ENCODE peak calls at places on chromosomes 1 and 21, in seven cellular contexts. K is SK-N-SH, H is GM23338, Z is GM23248, P is HCT116, A is PC-9, D is OCI-LY7. U is an unnamed sample. For H3K9me2, the result is how much of the 10 kb centered on the place peaks cover.

GRCh38 chr1:205449750-205450443 is 5.9 kb downstream of the BLACAT1 start:
- DNase-seq in A (peak), D (no peak), K (peak), P (peak), Z (peak), H (peak), U (no peak)

GRCh38 chr21:37537391-37537996 is 170.9 kb downstream of the DYRK1A start:
- DNase-seq in P (no peak), K (no peak), D (no peak), A (no peak), Z (no peak), H (no peak), U (no peak)

GRCh38 chr1:77797991-77798390 is 18.5 kb downstream of the MIGA1 start:
- DNase-seq in P (no peak), Z (peak), K (no peak), A (no peak), H (no peak), D (no peak), U (no peak)

GRCh38 chr1:97042551-97042950 is 321.0 kb downstream of the PTBP2 start:
- DNase-seq in H (no peak), D (no peak), Z (peak), P (no peak), K (no peak), A (no peak), U (no peak)

GRCh38 chr1:204406621-204407020 is 5.0 kb downstream of the PPP1R15B start:
- DNase-seq in Z (no peak), D (no peak), A (no peak), H (no peak), K (no peak), P (no peak), U (no peak)

GRCh38 chr1:204725821-204726448 is 40.4 kb upstream of the LRRN2 start:
- DNase-seq in K (no peak), A (no peak), H (no peak), D (no peak), Z (no peak), P (peak), U (no peak)

GRCh38 chr1:189289346-189289745 is 1188.3 kb downstream of the BRINP3 start:
- DNase-seq in H (no peak), P (no peak), Z (no peak), K (no peak), D (no peak), A (no peak), U (no peak)

GRCh38 chr1:37797750-37798345 is 4.2 kb downstream of the MANEAL start:
- DNase-seq in Z (peak), H (no peak), P (no peak), K (no peak), D (no peak), A (no peak), U (no peak)

GRCh38 chr21:34875830-34876229 is 173.3 kb downstream of the RUNX1 start:
- DNase-seq in H (no peak), K (no peak), D (no peak), P (no peak), A (no peak), Z (no peak), U (no peak)

GRCh38 chr21:42671778-42672593 is 18.6 kb downstream of the PDE9A start:
- DNase-seq in Z (no peak), D (no peak), K (no peak), P (no peak), H (no peak), A (peak), U (no peak)

GRCh38 chr1:223515915-223516314 is 122.7 kb downstream of the CCDC185 start:
- DNase-seq in A (no peak), H (no peak), K (peak), P (no peak), Z (no peak), D (no peak), U (no peak)

GRCh38 chr1:78126506-78126905 is 80.7 kb downstream of the GIPC2 start:
- DNase-seq in H (no peak), P (no peak), A (no peak), K (no peak), D (no peak), Z (peak), U (no peak)

GRCh38 chr1:216314369-216315095 is 108.7 kb downstream of the USH2A start:
- DNase-seq in P (no peak), H (no peak), Z (peak), A (no peak), K (no peak), D (no peak), U (no peak)

GRCh38 chr1:212769372-212770167 is 22.0 kb downstream of the NSL1 start:
- DNase-seq in H (no peak), A (no peak), P (no peak), K (no peak), D (no peak), Z (no peak), U (no peak)

GRCh38 chr1:49013046-49013445 is 236.4 kb upstream of the BEND5 start:
- DNase-seq in K (no peak), D (no peak), Z (no peak), H (no peak), P (no peak), A (no peak), U (no peak)

GRCh38 chr1:59852117-59852516 is 37.4 kb downstream of the HOOK1 start:
- DNase-seq in P (no peak), A (no peak), D (no peak), H (peak), K (no peak), Z (no peak), U (no peak)

GRCh38 chr1:218164930-218165686 is 120.0 kb upstream of the RRP15 start:
- DNase-seq in A (no peak), H (peak), D (peak), K (peak), P (no peak), Z (peak), U (peak)

GRCh38 chr1:82299680-82300079 is 498.9 kb downstream of the ADGRL2 start:
- DNase-seq in P (no peak), K (no peak), A (no peak), H (no peak), Z (no peak), D (no peak), U (no peak)

GRCh38 chr1:230153655-230154296 is 86.7 kb downstream of the GALNT2 start:
- DNase-seq in D (no peak), H (no peak), Z (peak), A (no peak), P (no peak), K (no peak), U (no peak)

GRCh38 chr1:20093940-20094391 is 24.0 kb downstream of the PLA2G5 start:
- DNase-seq in A (no peak), K (no peak), D (no peak), P (no peak), Z (peak), H (no peak), U (no peak)

GRCh38 chr1:47317841-47318240 is 3.9 kb upstream of the STIL start:
- DNase-seq in Z (peak), P (no peak), A (no peak), H (no peak), D (no peak), K (no peak), U (no peak)

GRCh38 chr1:40820911-40821693 is 37.5 kb downstream of the KCNQ4 start:
- DNase-seq in Z (no peak), A (no peak), P (no peak), D (no peak), H (no peak), K (peak), U (no peak)

GRCh38 chr1:198650506-198650905 is 11.7 kb downstream of the PTPRC start:
- DNase-seq in K (no peak), H (no peak), P (no peak), D (no peak), A (no peak), Z (no peak), U (peak)

GRCh38 chr1:53112271-53112774 is 30.1 kb downstream of the SLC1A7 start:
- DNase-seq in D (no peak), P (no peak), H (no peak), K (no peak), Z (peak), A (no peak), U (no peak)

GRCh38 chr1:91526496-91526895 is 25.8 kb downstream of the CDC7 start:
- DNase-seq in D (no peak), Z (peak), A (no peak), K (no peak), H (no peak), P (no peak), U (no peak)

GRCh38 chr21:39630827-39631226 is 18.1 kb downstream of the B3GALT5 start:
- DNase-seq in H (no peak), P (no peak), A (no peak), K (no peak), Z (peak), D (no peak), U (no peak)

GRCh38 chr1:41557751-41558455 is 73.4 kb upstream of the EDN2 start:
- DNase-seq in H (no peak), A (no peak), Z (no peak), D (no peak), K (no peak), P (no peak), U (no peak)

GRCh38 chr1:50969611-50970507 is at the start of gene CDKN2C:
- DNase-seq in P (no peak), K (peak), H (peak), D (peak), Z (peak), A (peak), U (peak)

GRCh38 chr21:45990049-45990711 is 8.6 kb downstream of the COL6A1 start:
- DNase-seq in H (no peak), Z (no peak), D (no peak), A (no peak), K (no peak), P (no peak), U (no peak)

GRCh38 chr1:204885790-204886189 is 15.1 kb downstream of the NFASC start:
- DNase-seq in H (no peak), P (no peak), D (no peak), K (no peak), A (no peak), Z (peak), U (no peak)

GRCh38 chr1:227886503-227886961 is 61.2 kb downstream of the WNT9A start:
- DNase-seq in K (no peak), A (no peak), D (no peak), P (no peak), Z (no peak), H (peak), U (no peak)

GRCh38 chr21:35077975-35078374 is 28.9 kb upstream of the RUNX1 start:
- DNase-seq in K (no peak), D (no peak), Z (peak), H (no peak), P (no peak), A (no peak), U (no peak)

GRCh38 chr1:15538750-15539149 is 12.1 kb downstream of the DNAJC16 start:
- DNase-seq in P (no peak), A (no peak), K (no peak), Z (no peak), H (no peak), D (no peak), U (no peak)

GRCh38 chr1:156594124-156594678 is 2.6 kb downstream of the NAXE start:
- DNase-seq in K (no peak), P (no peak), H (no peak), Z (no peak), D (no peak), A (no peak), U (peak)

GRCh38 chr1:179447489-179447888 is 81.7 kb downstream of the AXDND1 start:
- DNase-seq in D (peak), P (peak), Z (peak), K (no peak), A (no peak), H (peak), U (peak)

GRCh38 chr1:54273092-54273836 is 73.3 kb downstream of the MRPL37 start:
- DNase-seq in D (peak), K (peak), Z (peak), H (peak), P (no peak), A (no peak), U (peak)

GRCh38 chr1:160797861-160798273 is 1.9 kb downstream of the LY9 start:
- DNase-seq in K (no peak), P (no peak), A (no peak), D (peak), Z (no peak), H (no peak), U (no peak)

GRCh38 chr1:94597701-94598100 is 56.1 kb upstream of the F3 start:
- DNase-seq in K (no peak), Z (peak), A (no peak), D (no peak), P (no peak), H (no peak), U (no peak)

GRCh38 chr1:154183045-154183968 is 8.6 kb downstream of the TPM3 start:
- DNase-seq in K (peak), P (peak), Z (peak), D (peak), H (peak), A (peak), U (peak)

GRCh38 chr1:154181944-154182341 is 10.0 kb downstream of the TPM3 start:
- DNase-seq in P (no peak), A (no peak), K (no peak), Z (no peak), D (peak), H (no peak), U (no peak)

GRCh38 chr1:154186852-154187501 is 4.9 kb downstream of the TPM3 start:
- DNase-seq in P (no peak), Z (no peak), D (peak), A (no peak), H (peak), K (no peak), U (no peak)

GRCh38 chr1:154182342-154183044 is 9.4 kb downstream of the TPM3 start:
- DNase-seq in Z (peak), D (peak), H (peak), P (peak), A (peak), K (peak), U (peak)

GRCh38 chr1:154186177-154186576 is 5.7 kb downstream of the TPM3 start:
- DNase-seq in K (peak), P (peak), D (peak), A (peak), H (peak), Z (peak), U (peak)
- H3K9me2 ChIP-seq in K (under half), P (under half), D (under half), A (under half), H (under half), Z (under half), U (under half)

GRCh38 chr21:17519965-17520364 is 7.1 kb downstream of the CXADR start:
- DNase-seq in K (no peak), A (no peak), H (no peak), Z (no peak), D (no peak), P (no peak), U (no peak)
- H3K27ac ChIP-seq in K (no peak), A (no peak), H (no peak), Z (no peak), D (no peak), P (no peak), U (no peak)

GRCh38 chr1:234475166-234475793 is 3.7 kb downstream of the TARBP1 start:
- DNase-seq in Z (no peak), D (no peak), A (no peak), K (no peak), P (no peak), H (peak), U (no peak)
- H3K4me3 ChIP-seq in Z (no peak), D (no peak), A (no peak), K (no peak), P (no peak), H (no peak), U (no peak)

GRCh38 chr21:15768045-15768601 is 38.3 kb downstream of the USP25 start:
- DNase-seq in Z (peak), D (no peak), H (no peak), K (no peak), P (no peak), A (no peak), U (no peak)

GRCh38 chr21:15768853-15769252 is 39.1 kb downstream of the USP25 start:
- DNase-seq in P (no peak), D (no peak), A (no peak), Z (no peak), H (no peak), K (no peak), U (no peak)

GRCh38 chr21:15763359-15763758 is 33.6 kb downstream of the USP25 start:
- DNase-seq in P (no peak), D (no peak), A (no peak), Z (no peak), K (no peak), H (no peak), U (no peak)

GRCh38 chr21:15764878-15765277 is 35.1 kb downstream of the USP25 start:
- DNase-seq in P (no peak), D (no peak), Z (no peak), A (no peak), H (no peak), K (no peak), U (no peak)

DNA sequence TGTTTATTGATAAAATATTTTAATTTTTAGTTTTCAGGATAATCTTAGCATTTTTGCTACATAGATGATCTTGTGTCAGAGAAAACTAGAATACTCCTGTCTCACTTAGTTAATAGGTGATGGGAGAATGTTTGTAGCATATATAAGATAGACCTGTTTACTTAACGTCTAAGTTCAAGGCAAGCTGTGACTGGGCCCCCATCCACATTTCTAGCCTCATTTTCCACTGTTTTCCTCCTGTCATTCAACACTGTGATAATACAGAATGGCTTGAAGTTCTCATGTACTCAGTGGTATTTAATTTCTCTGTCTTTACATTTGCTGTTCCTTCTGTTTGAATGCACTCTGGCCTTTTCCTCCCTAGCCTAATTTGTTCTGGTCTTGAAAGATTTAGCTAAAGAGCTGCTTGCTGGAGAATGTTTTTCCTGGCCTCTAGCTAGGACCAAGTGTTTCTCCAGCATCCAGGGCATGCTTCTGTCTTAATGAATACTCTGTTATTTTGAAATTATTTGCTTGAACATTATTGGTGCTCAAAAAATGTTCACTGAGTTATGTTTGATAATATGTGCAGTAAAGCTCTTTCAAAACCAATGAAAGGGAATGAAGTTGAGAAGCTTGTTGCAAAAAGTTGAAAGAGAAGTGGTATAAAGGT is 37.3 kb downstream of the USP25 start:
- DNase-seq in D (no peak), A (no peak), Z (no peak), P (no peak), H (no peak), K (no peak), U (no peak)
- H3K9me2 ChIP-seq in D (under half), A (under half), Z (under half), P (under half), H (under half), K (under half), U (under half)

GRCh38 chr1:6353948-6354658 is 39.5 kb downstream of the ACOT7 start:
- DNase-seq in K (no peak), Z (no peak), A (peak), P (no peak), D (no peak), H (no peak), U (no peak)
- H3K27ac ChIP-seq in K (no peak), Z (no peak), A (no peak), P (peak), D (no peak), H (no peak), U (no peak)

GRCh38 chr1:169287280-169287679 is 80.3 kb downstream of the NME7 start:
- DNase-seq in D (no peak), H (no peak), K (no peak), A (no peak), P (no peak), Z (no peak), U (no peak)
- H3K4me3 ChIP-seq in D (no peak), H (no peak), K (no peak), A (no peak), P (no peak), Z (no peak), U (no peak)

GRCh38 chr1:33022650-33023200 is 14.0 kb downstream of the AK2 start:
- DNase-seq in A (no peak), D (no peak), H (no peak), P (no peak), Z (no peak), K (no peak), U (no peak)

GRCh38 chr1:33025761-33026160 is 10.9 kb downstream of the AK2 start:
- DNase-seq in A (no peak), D (no peak), H (no peak), P (no peak), K (no peak), Z (no peak), U (no peak)

GRCh38 chr1:33018112-33018511 is 18.6 kb downstream of the AK2 start:
- DNase-seq in K (no peak), Z (no peak), H (no peak), A (no peak), P (no peak), D (no peak), U (no peak)

GRCh38 chr1:33025180-33025569 is 11.5 kb downstream of the AK2 start:
- DNase-seq in H (no peak), D (no peak), A (no peak), P (no peak), K (no peak), Z (no peak), U (no peak)

DNA sequence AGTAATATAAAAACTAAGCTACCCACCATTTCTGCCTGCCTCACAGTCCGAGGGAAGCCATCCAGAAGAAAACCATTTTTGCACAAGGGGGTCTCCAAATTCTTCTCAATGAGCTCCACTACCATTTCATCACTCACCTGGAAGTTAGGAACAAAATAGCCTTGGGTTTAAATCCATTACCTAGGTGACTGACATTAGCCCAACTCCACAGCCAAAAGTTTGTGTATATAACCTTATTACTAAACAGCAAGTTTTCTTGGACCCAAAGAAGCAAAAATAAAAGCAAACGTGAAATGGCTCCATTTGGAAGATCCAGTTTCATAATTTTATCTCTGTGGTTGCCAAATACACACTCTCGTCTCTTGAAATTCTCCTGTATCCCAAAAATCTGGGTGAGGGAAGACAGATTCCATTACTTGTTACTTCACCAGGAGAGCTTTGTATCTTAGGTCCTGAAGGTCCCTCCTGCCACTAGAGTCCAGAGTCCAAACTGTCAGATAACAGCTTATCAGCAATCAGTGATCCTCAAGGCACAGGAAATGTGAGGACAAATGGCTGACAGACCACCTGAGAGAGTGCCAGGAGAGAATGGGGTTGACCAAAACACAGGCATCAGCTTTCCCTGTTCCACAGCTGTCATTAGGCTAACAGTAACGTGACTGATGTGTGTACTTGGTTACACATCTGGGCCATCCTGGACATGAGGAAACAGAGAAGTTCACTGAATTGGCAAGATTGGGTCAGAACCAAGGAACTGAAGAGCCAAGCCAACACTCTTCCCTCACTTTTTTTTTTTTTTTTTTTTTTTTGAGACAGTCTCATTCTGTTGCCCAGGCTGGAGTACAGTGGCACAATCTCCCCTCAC is 14.9 kb downstream of the AK2 start:
- DNase-seq in P (no peak), H (no peak), D (no peak), Z (no peak), A (no peak), K (no peak), U (no peak)
- H3K9me2 ChIP-seq in P (under half), H (under half), D (under half), Z (under half), A (under half), K (under half), U (under half)

U was measured in Karpas-422.